ENCODE peak calls at places on chromosomes 4 and X, in four cellular contexts. V is K562, Q is GM12891, S is GM12878. D is an unnamed sample.

GRCh38 chr4:143335979-143336827 is 473 bp upstream of the GAB1 start:
- DNase-seq in Q (peak; percentile 33), V (peak; percentile 83), S (no peak), D (peak; percentile 47)

GRCh38 chr4:71774136-71774535 is 9.7 kb downstream of the GC start:
- DNase-seq in S (no peak), Q (no peak), V (no peak), D (no peak)

GRCh38 chr4:151674804-151675290 is 86.0 kb downstream of the GATB start:
- DNase-seq in V (no peak), Q (no peak), S (no peak), D (no peak)

GRCh38 chr4:121113680-121114079 is 41.3 kb upstream of the NDNF start:
- DNase-seq in Q (no peak), V (no peak), S (peak; percentile 38), D (no peak)

GRCh38 chrX:23616361-23616760 is 50.9 kb upstream of the PRDX4 start:
- DNase-seq in S (no peak), V (peak; percentile 50), Q (no peak), D (peak; percentile 1)

GRCh38 chr4:147837435-147837834 is 105.5 kb downstream of the ARHGAP10 start:
- DNase-seq in S (no peak), Q (no peak), V (no peak), D (no peak)

GRCh38 chr4:84878541-84878940 is 87.9 kb downstream of the WDFY3 start:
- DNase-seq in S (no peak), V (no peak), Q (no peak), D (no peak)

GRCh38 chrX:134933911-134934310 is 56.9 kb upstream of the SMIM10 start:
- DNase-seq in V (no peak), S (no peak), Q (no peak), D (no peak)

GRCh38 chr4:139209470-139210063 is 32.5 kb upstream of the ELF2 start:
- DNase-seq in Q (no peak), S (no peak), V (no peak), D (no peak)

GRCh38 chr4:22389240-22389871 is 126.5 kb downstream of the ADGRA3 start:
- DNase-seq in S (no peak), Q (peak; percentile 7), V (peak; percentile 43), D (peak; percentile 21)
- TF ChIP-seq SPI1 in S (no peak), Q (no peak), V (no peak), D (no peak)

GRCh38 chr4:23921447-23921845 is 31.6 kb upstream of the PPARGC1A start:
- DNase-seq in S (no peak), Q (no peak), V (no peak), D (no peak)

GRCh38 chr4:23923840-23924239 is 34.0 kb upstream of the PPARGC1A start:
- DNase-seq in V (no peak), S (no peak), Q (no peak), D (no peak)

GRCh38 chr4:23923141-23923540 is 33.3 kb upstream of the PPARGC1A start:
- DNase-seq in V (no peak), Q (no peak), S (no peak), D (no peak)

GRCh38 chr4:23921993-23922392 is 32.1 kb upstream of the PPARGC1A start:
- DNase-seq in S (no peak), V (no peak), Q (no peak), D (no peak)

DNA sequence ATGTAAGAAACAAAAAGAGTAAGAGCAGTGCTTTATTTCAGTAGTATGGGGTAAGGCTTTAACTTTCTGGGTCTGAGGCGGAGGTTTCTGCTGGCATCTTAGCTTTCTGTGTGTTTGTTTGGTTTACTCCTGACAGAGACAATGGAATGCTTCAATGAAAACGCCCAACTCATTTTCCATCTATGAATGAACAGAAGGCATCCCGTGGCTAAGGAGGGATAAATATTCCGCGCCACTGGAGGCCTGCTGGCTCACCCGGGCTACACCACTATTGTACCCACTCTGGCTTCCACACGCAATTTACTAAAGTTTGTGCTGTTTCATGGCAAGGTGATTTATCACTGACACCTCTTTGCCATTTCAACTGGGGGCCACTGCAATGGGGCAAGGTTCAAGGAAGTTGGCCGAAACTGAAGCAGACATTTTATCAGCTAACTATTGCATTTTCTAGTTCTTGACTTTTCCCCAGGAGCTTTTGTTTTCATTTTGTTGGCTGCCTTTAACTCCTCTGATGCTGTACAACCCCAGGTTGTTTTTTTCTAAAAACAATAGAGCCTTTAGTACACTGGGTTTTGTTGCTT is 32.8 kb upstream of the PPARGC1A start:
- DNase-seq in V (no peak), Q (no peak), S (no peak), D (no peak)
- TF ChIP-seq SPI1 in V (no peak), Q (no peak), S (no peak), D (no peak)

GRCh38 chrX:40261955-40262596 is 164.3 kb upstream of the BCOR start:
- DNase-seq in V (peak; percentile 46), Q (no peak), S (no peak), D (no peak)

GRCh38 chrX:40266490-40267333 is 169.0 kb upstream of the BCOR start:
- DNase-seq in Q (peak; percentile 29), S (no peak), V (peak; percentile 68), D (peak; percentile 32)

GRCh38 chrX:40258909-40259308 is 161.2 kb upstream of the BCOR start:
- DNase-seq in Q (no peak), V (peak; percentile 25), S (no peak), D (no peak)

GRCh38 chrX:40260123-40260751 is 162.5 kb upstream of the BCOR start:
- DNase-seq in S (no peak), V (no peak), Q (no peak), D (no peak)

DNA sequence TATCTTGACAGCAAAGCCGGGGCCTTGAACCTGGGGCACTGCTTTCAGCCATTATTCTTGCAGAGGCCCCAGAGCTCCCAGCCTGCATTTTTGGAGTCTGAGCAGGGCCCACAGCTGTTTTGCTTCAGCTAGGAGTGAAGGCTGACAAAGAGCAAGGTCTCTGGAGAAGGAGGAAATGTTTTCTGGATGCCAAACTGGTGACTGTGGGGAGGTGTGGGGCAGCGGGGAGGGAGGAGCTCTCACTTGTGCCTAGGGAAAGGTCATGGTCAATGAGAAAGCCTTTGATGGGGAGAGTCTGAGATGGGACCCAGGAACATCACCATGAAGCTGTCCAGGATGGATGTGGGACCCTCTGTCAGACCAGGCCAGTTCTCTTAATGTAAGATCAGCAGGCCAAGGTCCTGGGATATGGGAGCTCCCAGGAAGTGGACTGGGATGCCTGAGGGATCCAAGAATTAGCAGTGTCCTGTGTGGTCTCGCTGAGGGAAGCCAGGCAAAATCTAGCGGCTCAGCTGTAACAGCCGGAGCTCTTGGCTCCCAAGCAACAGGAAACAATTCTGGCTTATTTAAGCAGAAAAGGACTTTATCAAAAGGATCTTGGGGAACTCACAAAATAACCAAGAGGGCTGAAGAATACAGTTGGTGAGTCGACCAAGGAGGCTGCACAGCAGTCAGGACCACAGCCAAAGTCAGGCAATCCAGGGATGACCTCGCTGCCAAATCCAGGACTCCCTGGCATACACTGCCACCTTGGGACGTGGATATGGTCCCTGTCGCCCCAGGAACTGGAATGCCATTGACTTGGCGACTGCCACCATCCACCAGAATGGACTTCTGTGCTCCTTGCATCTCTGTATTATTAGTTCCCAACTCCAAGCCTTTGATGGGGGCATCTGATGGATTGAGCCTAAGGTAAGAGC is 165.1 kb upstream of the BCOR start:
- DNase-seq in Q (no peak), S (no peak), V (no peak), D (no peak)
- TF ChIP-seq SPI1 in Q (no peak), S (no peak), V (no peak), D (no peak)

GRCh38 chrX:47351706-47352105 is 18.7 kb upstream of the ZNF157 start:
- DNase-seq in S (no peak), Q (no peak), V (no peak), D (no peak)
- TF ChIP-seq SPI1 in S (no peak), Q (no peak), V (no peak), D (no peak)

DNA sequence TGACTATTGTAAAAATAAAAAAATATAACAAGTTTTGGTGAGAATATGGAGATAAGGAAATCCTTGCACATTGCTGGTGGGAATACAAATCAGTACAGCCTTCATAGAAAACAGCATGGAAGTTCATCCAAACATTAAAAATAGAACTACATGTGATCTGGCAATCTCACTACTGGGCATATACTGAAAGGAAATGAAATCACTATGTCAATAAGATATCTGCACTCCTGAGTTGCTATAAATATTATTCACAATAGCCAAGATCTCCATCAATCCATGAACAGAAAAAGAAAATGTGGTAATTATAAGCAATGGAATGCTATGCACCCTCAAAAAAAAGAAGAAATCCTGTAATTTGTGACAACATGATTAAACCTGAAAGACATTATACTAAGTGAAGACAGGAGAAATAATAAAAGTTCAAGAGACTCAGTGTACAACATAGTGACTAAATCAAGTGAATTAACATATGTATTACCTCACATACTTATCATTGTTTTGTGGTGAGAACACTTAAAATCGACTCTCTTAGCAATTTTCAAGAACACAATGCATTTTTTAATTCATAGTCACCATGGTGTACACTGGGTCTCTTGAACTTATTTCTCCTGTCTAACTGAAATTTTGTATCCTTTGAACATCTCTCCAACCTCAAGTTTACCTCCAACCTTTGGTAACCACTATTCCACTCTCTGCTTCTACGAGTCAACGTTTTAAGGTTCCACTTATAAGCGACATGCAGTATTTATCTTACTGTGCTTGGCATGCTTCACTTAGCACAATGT is 1703.7 kb upstream of the AGA start:
- DNase-seq in S (no peak), V (no peak), Q (no peak), D (no peak)
- TF ChIP-seq SPI1 in S (no peak), V (no peak), Q (no peak), D (no peak)

GRCh38 chr4:127777487-127777886 is 4.6 kb upstream of the HSPA4L start:
- DNase-seq in Q (no peak), V (no peak), S (no peak), D (no peak)

GRCh38 chr4:127775843-127776242 is 6.3 kb upstream of the HSPA4L start:
- DNase-seq in V (no peak), S (no peak), Q (no peak), D (no peak)

GRCh38 chr4:127776620-127777019 is 5.5 kb upstream of the HSPA4L start:
- DNase-seq in S (no peak), Q (no peak), V (no peak), D (no peak)

GRCh38 chr4:127780598-127780997 is 1.5 kb upstream of the HSPA4L start:
- DNase-seq in S (no peak), V (no peak), Q (no peak), D (no peak)

GRCh38 chr4:127778102-127778501 is 4.0 kb upstream of the HSPA4L start:
- DNase-seq in S (no peak), Q (no peak), V (no peak), D (no peak)
- TF ChIP-seq SPI1 in S (no peak), Q (no peak), V (no peak), D (no peak)

GRCh38 chr4:3468154-3468553 is 5.0 kb downstream of the DOK7 start:
- DNase-seq in V (no peak), S (no peak), Q (no peak), D (no peak)
- TF ChIP-seq SPI1 in V (no peak), S (no peak), Q (no peak), D (no peak)

D was measured in HL-60.